ENCODE peak calls at places on chromosomes 13 and 19, in six cellular contexts. One of them, this sample, is unnamed. For H3K4me1, the result is how much of the 10 kb centered on the place peaks cover.

GRCh38 chr19:50384685-50385535 is 763 bp downstream of the POLD1 start:
- DNase-seq in suprapubic skin: no peak
- DNase-seq in naive thymus-derived CD4-positive, alpha-beta T cell: no peak
- DNase-seq in left ventricle myocardium inferior: no peak
- DNase-seq in heart right ventricle: no peak
- DNase-seq in DND-41: no peak
- DNase-seq in this sample: no peak

GRCh38 chr13:45396548-45397095 is 21.6 kb downstream of the SLC25A30 start:
- DNase-seq in suprapubic skin: no peak
- DNase-seq in naive thymus-derived CD4-positive, alpha-beta T cell: peak
- DNase-seq in left ventricle myocardium inferior: no peak
- DNase-seq in heart right ventricle: no peak
- DNase-seq in DND-41: no peak
- DNase-seq in this sample: peak

GRCh38 chr19:29687244-29687896 is 22.1 kb downstream of the PLEKHF1 start:
- DNase-seq in suprapubic skin: no peak
- DNase-seq in naive thymus-derived CD4-positive, alpha-beta T cell: no peak
- DNase-seq in left ventricle myocardium inferior: no peak
- DNase-seq in heart right ventricle: no peak
- DNase-seq in DND-41: no peak
- DNase-seq in this sample: no peak

GRCh38 chr13:99970761-99971575 is 599 bp downstream of the ZIC5 start:
- DNase-seq in suprapubic skin: no peak
- DNase-seq in naive thymus-derived CD4-positive, alpha-beta T cell: no peak
- DNase-seq in left ventricle myocardium inferior: no peak
- DNase-seq in heart right ventricle: no peak
- DNase-seq in DND-41: peak
- DNase-seq in this sample: peak

GRCh38 chr19:6249296-6249695 is 30.5 kb downstream of the MLLT1 start:
- DNase-seq in suprapubic skin: peak
- DNase-seq in naive thymus-derived CD4-positive, alpha-beta T cell: no peak
- DNase-seq in left ventricle myocardium inferior: no peak
- DNase-seq in heart right ventricle: no peak
- DNase-seq in DND-41: no peak
- DNase-seq in this sample: no peak

GRCh38 chr19:33440682-33441081 is 67.2 kb downstream of the CEBPG start:
- DNase-seq in suprapubic skin: no peak
- DNase-seq in naive thymus-derived CD4-positive, alpha-beta T cell: no peak
- DNase-seq in left ventricle myocardium inferior: peak
- DNase-seq in heart right ventricle: no peak
- DNase-seq in DND-41: no peak
- DNase-seq in this sample: no peak

GRCh38 chr19:15379996-15380647 is 535 bp upstream of the AKAP8 start:
- DNase-seq in suprapubic skin: no peak
- DNase-seq in naive thymus-derived CD4-positive, alpha-beta T cell: no peak
- DNase-seq in left ventricle myocardium inferior: peak
- DNase-seq in heart right ventricle: no peak
- DNase-seq in DND-41: no peak
- DNase-seq in this sample: no peak

GRCh38 chr13:75353786-75354193 is 128.2 kb downstream of the TBC1D4 start:
- DNase-seq in suprapubic skin: no peak
- DNase-seq in naive thymus-derived CD4-positive, alpha-beta T cell: no peak
- DNase-seq in left ventricle myocardium inferior: no peak
- DNase-seq in heart right ventricle: no peak
- DNase-seq in DND-41: no peak
- DNase-seq in this sample: no peak

GRCh38 chr13:77980592-77980991 is 62.0 kb upstream of the EDNRB start:
- DNase-seq in suprapubic skin: no peak
- DNase-seq in naive thymus-derived CD4-positive, alpha-beta T cell: no peak
- DNase-seq in left ventricle myocardium inferior: no peak
- DNase-seq in heart right ventricle: no peak
- DNase-seq in DND-41: no peak
- DNase-seq in this sample: no peak

GRCh38 chr13:108033800-108034707 is 181.3 kb downstream of the LIG4 start:
- DNase-seq in suprapubic skin: no peak
- DNase-seq in naive thymus-derived CD4-positive, alpha-beta T cell: no peak
- DNase-seq in left ventricle myocardium inferior: no peak
- DNase-seq in heart right ventricle: no peak
- DNase-seq in DND-41: no peak
- DNase-seq in this sample: no peak

DNA sequence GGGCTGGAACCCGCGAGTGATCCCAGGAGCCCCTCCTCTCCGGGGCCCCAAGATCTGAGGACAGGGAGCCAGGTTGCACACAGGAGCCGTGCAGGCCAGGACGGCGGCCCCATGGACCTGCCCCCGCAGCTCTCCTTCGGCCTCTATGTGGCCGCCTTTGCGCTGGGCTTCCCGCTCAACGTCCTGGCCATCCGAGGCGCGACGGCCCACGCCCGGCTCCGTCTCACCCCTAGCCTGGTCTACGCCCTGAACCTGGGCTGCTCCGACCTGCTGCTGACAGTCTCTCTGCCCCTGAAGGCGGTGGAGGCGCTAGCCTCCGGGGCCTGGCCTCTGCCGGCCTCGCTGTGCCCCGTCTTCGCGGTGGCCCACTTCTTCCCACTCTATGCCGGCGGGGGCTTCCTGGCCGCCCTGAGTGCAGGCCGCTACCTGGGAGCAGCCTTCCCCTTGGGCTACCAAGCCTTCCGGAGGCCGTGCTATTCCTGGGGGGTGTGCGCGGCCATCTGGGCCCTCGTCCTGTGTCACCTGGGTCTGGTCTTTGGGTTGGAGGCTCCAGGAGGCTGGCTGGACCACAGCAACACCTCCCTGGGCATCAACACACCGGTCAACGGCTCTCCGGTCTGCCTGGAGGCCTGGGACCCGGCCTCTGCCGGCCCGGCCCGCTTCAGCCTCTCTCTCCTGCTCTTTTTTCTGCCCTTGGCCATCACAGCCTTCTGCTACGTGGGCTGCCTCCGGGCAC is 3.9 kb downstream of the FFAR1 start:
- DNase-seq in suprapubic skin: no peak
- DNase-seq in naive thymus-derived CD4-positive, alpha-beta T cell: no peak
- DNase-seq in left ventricle myocardium inferior: no peak
- DNase-seq in heart right ventricle: no peak
- DNase-seq in DND-41: no peak
- DNase-seq in this sample: peak
- H3K4me1 ChIP-seq in suprapubic skin: under half
- H3K4me1 ChIP-seq in naive thymus-derived CD4-positive, alpha-beta T cell: under half
- H3K4me1 ChIP-seq in left ventricle myocardium inferior: under half
- H3K4me1 ChIP-seq in heart right ventricle: under half
- H3K4me1 ChIP-seq in DND-41: under half
- H3K4me1 ChIP-seq in this sample: under half

GRCh38 chr19:5128251-5128931 is 159.5 kb downstream of the KDM4B start:
- DNase-seq in suprapubic skin: no peak
- DNase-seq in naive thymus-derived CD4-positive, alpha-beta T cell: no peak
- DNase-seq in left ventricle myocardium inferior: peak
- DNase-seq in heart right ventricle: peak
- DNase-seq in DND-41: no peak
- DNase-seq in this sample: peak

GRCh38 chr19:5125797-5126497 is 157.0 kb downstream of the KDM4B start:
- DNase-seq in suprapubic skin: no peak
- DNase-seq in naive thymus-derived CD4-positive, alpha-beta T cell: no peak
- DNase-seq in left ventricle myocardium inferior: no peak
- DNase-seq in heart right ventricle: no peak
- DNase-seq in DND-41: no peak
- DNase-seq in this sample: peak

GRCh38 chr19:5126498-5127223 is 157.7 kb downstream of the KDM4B start:
- DNase-seq in suprapubic skin: no peak
- DNase-seq in naive thymus-derived CD4-positive, alpha-beta T cell: no peak
- DNase-seq in left ventricle myocardium inferior: no peak
- DNase-seq in heart right ventricle: no peak
- DNase-seq in DND-41: no peak
- DNase-seq in this sample: peak

GRCh38 chr19:5128932-5129389 is 160.0 kb downstream of the KDM4B start:
- DNase-seq in suprapubic skin: no peak
- DNase-seq in naive thymus-derived CD4-positive, alpha-beta T cell: no peak
- DNase-seq in left ventricle myocardium inferior: no peak
- DNase-seq in heart right ventricle: peak
- DNase-seq in DND-41: no peak
- DNase-seq in this sample: peak

GRCh38 chr19:5127710-5128109 is 158.8 kb downstream of the KDM4B start:
- DNase-seq in suprapubic skin: no peak
- DNase-seq in naive thymus-derived CD4-positive, alpha-beta T cell: no peak
- DNase-seq in left ventricle myocardium inferior: no peak
- DNase-seq in heart right ventricle: no peak
- DNase-seq in DND-41: no peak
- DNase-seq in this sample: no peak
- H3K4me1 ChIP-seq in suprapubic skin: under half
- H3K4me1 ChIP-seq in naive thymus-derived CD4-positive, alpha-beta T cell: under half
- H3K4me1 ChIP-seq in left ventricle myocardium inferior: under half
- H3K4me1 ChIP-seq in heart right ventricle: under half
- H3K4me1 ChIP-seq in DND-41: under half
- H3K4me1 ChIP-seq in this sample: under half

DNA sequence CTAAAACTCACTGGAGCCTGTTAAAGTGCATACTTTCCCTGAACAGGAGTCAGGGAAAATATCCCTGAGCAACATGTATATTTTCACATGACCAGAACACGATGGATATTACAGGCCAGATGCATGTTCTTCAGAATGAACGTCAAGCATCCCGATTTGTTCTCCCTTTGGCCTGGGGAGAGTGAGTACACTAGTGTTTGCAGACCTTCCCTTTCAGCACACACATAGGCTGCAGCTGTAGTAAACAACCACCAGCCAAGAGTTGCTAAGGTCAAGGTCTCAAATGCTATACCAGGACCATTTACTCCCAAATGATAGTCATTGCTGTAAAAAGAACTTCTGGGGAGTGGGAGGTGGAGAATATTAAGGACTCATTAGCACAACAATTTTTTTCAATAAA is 3.0 kb downstream of the KLF12 start:
- DNase-seq in suprapubic skin: no peak
- DNase-seq in naive thymus-derived CD4-positive, alpha-beta T cell: no peak
- DNase-seq in left ventricle myocardium inferior: no peak
- DNase-seq in heart right ventricle: no peak
- DNase-seq in DND-41: no peak
- DNase-seq in this sample: no peak
- H3K4me1 ChIP-seq in suprapubic skin: under half
- H3K4me1 ChIP-seq in naive thymus-derived CD4-positive, alpha-beta T cell: under half
- H3K4me1 ChIP-seq in left ventricle myocardium inferior: half or more
- H3K4me1 ChIP-seq in heart right ventricle: under half
- H3K4me1 ChIP-seq in DND-41: half or more
- H3K4me1 ChIP-seq in this sample: half or more

GRCh38 chr13:50914848-50915247 is 5.3 kb downstream of the RNASEH2B start:
- DNase-seq in suprapubic skin: no peak
- DNase-seq in naive thymus-derived CD4-positive, alpha-beta T cell: no peak
- DNase-seq in left ventricle myocardium inferior: no peak
- DNase-seq in heart right ventricle: no peak
- DNase-seq in DND-41: no peak
- DNase-seq in this sample: no peak

GRCh38 chr13:50914301-50914700 is 4.7 kb downstream of the RNASEH2B start:
- DNase-seq in suprapubic skin: no peak
- DNase-seq in naive thymus-derived CD4-positive, alpha-beta T cell: no peak
- DNase-seq in left ventricle myocardium inferior: no peak
- DNase-seq in heart right ventricle: no peak
- DNase-seq in DND-41: no peak
- DNase-seq in this sample: no peak

GRCh38 chr13:50917572-50917971 is 8.0 kb downstream of the RNASEH2B start:
- DNase-seq in suprapubic skin: no peak
- DNase-seq in naive thymus-derived CD4-positive, alpha-beta T cell: no peak
- DNase-seq in left ventricle myocardium inferior: no peak
- DNase-seq in heart right ventricle: no peak
- DNase-seq in DND-41: no peak
- DNase-seq in this sample: no peak

GRCh38 chr13:50915562-50915961 is 6.0 kb downstream of the RNASEH2B start:
- DNase-seq in suprapubic skin: no peak
- DNase-seq in naive thymus-derived CD4-positive, alpha-beta T cell: peak
- DNase-seq in left ventricle myocardium inferior: no peak
- DNase-seq in heart right ventricle: no peak
- DNase-seq in DND-41: peak
- DNase-seq in this sample: peak

DNA sequence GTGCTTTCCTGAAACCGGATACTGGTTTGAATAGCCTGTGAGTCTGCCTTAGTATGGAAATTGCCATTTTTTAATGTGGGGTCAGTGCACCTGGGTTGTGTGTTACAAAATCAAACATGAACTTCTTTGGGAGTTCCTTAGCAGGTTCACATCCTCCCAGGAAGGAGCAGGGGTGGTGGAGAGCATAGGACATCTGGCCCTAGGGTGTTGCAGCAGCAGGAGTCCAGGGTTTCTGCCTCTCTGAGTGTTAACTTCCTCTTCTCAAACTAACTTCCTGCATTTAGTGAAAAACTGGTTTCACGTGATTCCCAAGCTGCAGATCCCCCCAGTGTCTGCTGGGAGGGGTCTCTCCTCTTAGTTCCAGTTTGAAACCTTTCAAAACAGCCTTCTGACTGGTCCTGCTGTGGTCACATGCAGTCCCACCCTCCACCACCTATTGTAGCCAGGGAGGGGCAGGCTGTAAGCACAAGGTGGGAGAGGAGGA is 7.2 kb downstream of the RNASEH2B start:
- DNase-seq in suprapubic skin: no peak
- DNase-seq in naive thymus-derived CD4-positive, alpha-beta T cell: no peak
- DNase-seq in left ventricle myocardium inferior: peak
- DNase-seq in heart right ventricle: no peak
- DNase-seq in DND-41: peak
- DNase-seq in this sample: peak
- H3K4me1 ChIP-seq in suprapubic skin: under half
- H3K4me1 ChIP-seq in naive thymus-derived CD4-positive, alpha-beta T cell: under half
- H3K4me1 ChIP-seq in left ventricle myocardium inferior: half or more
- H3K4me1 ChIP-seq in heart right ventricle: under half
- H3K4me1 ChIP-seq in DND-41: half or more
- H3K4me1 ChIP-seq in this sample: half or more

GRCh38 chr13:40589285-40590109 is 76.9 kb downstream of the FOXO1 start:
- DNase-seq in suprapubic skin: no peak
- DNase-seq in naive thymus-derived CD4-positive, alpha-beta T cell: no peak
- DNase-seq in left ventricle myocardium inferior: no peak
- DNase-seq in heart right ventricle: no peak
- DNase-seq in DND-41: no peak
- DNase-seq in this sample: no peak

GRCh38 chr13:40585911-40586471 is 80.5 kb downstream of the FOXO1 start:
- DNase-seq in suprapubic skin: no peak
- DNase-seq in naive thymus-derived CD4-positive, alpha-beta T cell: no peak
- DNase-seq in left ventricle myocardium inferior: no peak
- DNase-seq in heart right ventricle: no peak
- DNase-seq in DND-41: no peak
- DNase-seq in this sample: no peak

GRCh38 chr13:40586886-40587285 is 79.6 kb downstream of the FOXO1 start:
- DNase-seq in suprapubic skin: no peak
- DNase-seq in naive thymus-derived CD4-positive, alpha-beta T cell: no peak
- DNase-seq in left ventricle myocardium inferior: no peak
- DNase-seq in heart right ventricle: no peak
- DNase-seq in DND-41: no peak
- DNase-seq in this sample: no peak

GRCh38 chr13:40590112-40590862 is 76.2 kb downstream of the FOXO1 start:
- DNase-seq in suprapubic skin: no peak
- DNase-seq in naive thymus-derived CD4-positive, alpha-beta T cell: no peak
- DNase-seq in left ventricle myocardium inferior: no peak
- DNase-seq in heart right ventricle: no peak
- DNase-seq in DND-41: no peak
- DNase-seq in this sample: no peak

GRCh38 chr13:40588101-40588500 is 78.3 kb downstream of the FOXO1 start:
- DNase-seq in suprapubic skin: no peak
- DNase-seq in naive thymus-derived CD4-positive, alpha-beta T cell: no peak
- DNase-seq in left ventricle myocardium inferior: no peak
- DNase-seq in heart right ventricle: no peak
- DNase-seq in DND-41: no peak
- DNase-seq in this sample: no peak
- H3K4me1 ChIP-seq in suprapubic skin: half or more
- H3K4me1 ChIP-seq in naive thymus-derived CD4-positive, alpha-beta T cell: under half
- H3K4me1 ChIP-seq in left ventricle myocardium inferior: half or more
- H3K4me1 ChIP-seq in heart right ventricle: under half
- H3K4me1 ChIP-seq in DND-41: under half
- H3K4me1 ChIP-seq in this sample: half or more

This sample was measured in CD4-positive, alpha-beta memory T cell.